ENCODE peak calls at places on chromosomes 5 and 9, in four cellular contexts. Q, C, Y and F are unnamed samples.

GRCh38 chr5:127298623-127299022 is 8.0 kb downstream of the MEGF10 start:
- DNase-seq in Q (no peak), C (peak), Y (peak), F (no peak)

GRCh38 chr5:2779459-2779858 is 28.0 kb upstream of the IRX2 start:
- DNase-seq in Q (no peak), C (no peak), Y (no peak), F (no peak)

GRCh38 chr5:164256954-164257353 is 751.5 kb downstream of the MAT2B start:
- DNase-seq in Q (no peak), C (no peak), Y (no peak), F (no peak)

GRCh38 chr5:109701779-109702178 is 12.1 kb downstream of the MAN2A1 start:
- DNase-seq in Q (no peak), C (no peak), Y (no peak), F (no peak)

GRCh38 chr9:95090871-95091573 is 226.5 kb downstream of the FANCC start:
- DNase-seq in Q (no peak), C (no peak), Y (no peak), F (no peak)

GRCh38 chr5:105587963-105588662 is 2025.5 kb upstream of the NUDT12 start:
- DNase-seq in Q (no peak), C (no peak), Y (no peak), F (no peak)

GRCh38 chr5:145925803-145926202 is 10.6 kb upstream of the SH3RF2 start:
- DNase-seq in Q (no peak), C (no peak), Y (no peak), F (no peak)

GRCh38 chr9:38066907-38067610 is 2.0 kb downstream of the SHB start:
- DNase-seq in Q (no peak), C (peak), Y (no peak), F (no peak)

GRCh38 chr5:100828756-100829342 is 74.2 kb downstream of the ST8SIA4 start:
- DNase-seq in Q (no peak), C (no peak), Y (no peak), F (no peak)

GRCh38 chr5:126919566-126919965 is 110.8 kb downstream of the MARCHF3 start:
- DNase-seq in Q (no peak), C (no peak), Y (no peak), F (no peak)

GRCh38 chr9:128274245-128274644 is 1.6 kb downstream of the GOLGA2 start:
- DNase-seq in Q (no peak), C (no peak), Y (no peak), F (no peak)

GRCh38 chr5:9194509-9194908 is 351.4 kb downstream of the SEMA5A start:
- DNase-seq in Q (no peak), C (no peak), Y (no peak), F (no peak)

GRCh38 chr5:105218018-105218417 is 1655.4 kb upstream of the NUDT12 start:
- DNase-seq in Q (no peak), C (no peak), Y (no peak), F (no peak)

GRCh38 chr9:34983209-34983608 is 6.3 kb upstream of the DNAJB5 start:
- DNase-seq in Q (no peak), C (no peak), Y (no peak), F (no peak)

GRCh38 chr9:35909687-35910612 is 660 bp downstream of the SPAAR start:
- DNase-seq in Q (no peak), C (peak), Y (no peak), F (no peak)

GRCh38 chr5:88883059-88883565 is at the start of gene MEF2C:
- DNase-seq in Q (peak), C (peak), Y (peak), F (peak)

GRCh38 chr9:89001917-89002540 is 10.8 kb downstream of the S1PR3 start:
- DNase-seq in Q (no peak), C (no peak), Y (no peak), F (no peak)

GRCh38 chr5:134877159-134877558 is 3.0 kb downstream of the TXNDC15 start:
- DNase-seq in Q (no peak), C (no peak), Y (no peak), F (no peak)

GRCh38 chr5:134874831-134875655 is 872 bp downstream of the TXNDC15 start:
- DNase-seq in Q (no peak), C (peak), Y (peak), F (peak)

GRCh38 chr5:134873494-134873893 is 677 bp upstream of the TXNDC15 start:
- DNase-seq in Q (no peak), C (no peak), Y (no peak), F (no peak)

GRCh38 chr5:134878403-134878802 is 4.2 kb downstream of the TXNDC15 start:
- DNase-seq in Q (no peak), C (no peak), Y (no peak), F (no peak)

DNA sequence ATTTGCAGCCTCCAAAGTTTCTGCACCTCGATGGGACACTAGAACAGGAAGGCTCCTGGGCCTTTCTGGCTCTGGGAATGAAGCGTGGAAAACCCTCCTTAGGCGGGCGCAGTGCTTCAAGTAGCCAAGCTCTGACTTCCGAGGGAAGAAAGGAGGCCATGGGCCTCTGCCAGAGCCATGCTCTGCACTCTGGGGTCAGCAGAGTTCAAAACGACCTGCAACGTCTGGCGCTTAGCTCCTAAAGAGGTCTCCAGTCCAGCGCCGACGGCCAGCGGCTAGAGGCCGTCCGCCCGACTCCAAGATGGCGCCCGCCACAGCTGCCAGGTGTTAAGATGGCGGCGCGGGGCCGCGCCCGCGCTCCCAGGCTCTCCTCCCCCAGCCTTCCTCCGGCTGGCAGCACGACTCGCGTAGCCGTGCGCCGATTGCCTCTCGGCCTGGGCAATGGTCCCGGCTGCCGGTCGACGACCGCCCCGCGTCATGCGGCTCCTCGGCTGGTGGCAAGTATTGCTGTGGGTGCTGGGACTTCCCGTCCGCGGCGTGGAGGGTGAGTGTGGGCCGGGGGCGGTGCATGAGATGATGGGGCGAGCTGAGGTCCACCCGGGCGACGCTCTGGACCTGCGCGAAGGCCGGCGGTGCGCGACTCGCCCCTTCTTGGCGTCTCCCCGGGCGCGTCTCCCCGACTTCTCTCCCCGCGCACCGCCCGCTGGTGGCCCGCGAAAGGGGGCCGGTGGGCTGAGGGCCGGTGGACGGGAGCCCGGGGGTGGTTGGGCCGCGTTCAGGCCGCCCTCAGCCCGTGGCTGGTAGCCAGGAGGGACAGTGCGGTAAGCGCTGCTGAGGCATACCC is at the start of gene TXNDC15:
- DNase-seq in Q (peak), C (peak), Y (peak), F (peak)
- TF ChIP-seq CTCF in Q (no peak), C (no peak), Y (no peak), F (no peak)

GRCh38 chr5:138536215-138536614 is 6.8 kb downstream of the ETF1 start:
- DNase-seq in Q (no peak), C (no peak), Y (no peak), F (no peak)

GRCh38 chr5:138539791-138540190 is 3.2 kb downstream of the ETF1 start:
- DNase-seq in Q (no peak), C (no peak), Y (no peak), F (no peak)

GRCh38 chr5:138538943-138539627 is 4.0 kb downstream of the ETF1 start:
- DNase-seq in Q (no peak), C (no peak), Y (no peak), F (no peak)

GRCh38 chr5:138533973-138534941 is 8.8 kb downstream of the ETF1 start:
- DNase-seq in Q (no peak), C (no peak), Y (no peak), F (no peak)

GRCh38 chr5:138536665-138537315 is 6.2 kb downstream of the ETF1 start:
- DNase-seq in Q (no peak), C (no peak), Y (no peak), F (no peak)
- TF ChIP-seq CTCF in Q (peak), C (no peak), Y (peak), F (no peak)

DNA sequence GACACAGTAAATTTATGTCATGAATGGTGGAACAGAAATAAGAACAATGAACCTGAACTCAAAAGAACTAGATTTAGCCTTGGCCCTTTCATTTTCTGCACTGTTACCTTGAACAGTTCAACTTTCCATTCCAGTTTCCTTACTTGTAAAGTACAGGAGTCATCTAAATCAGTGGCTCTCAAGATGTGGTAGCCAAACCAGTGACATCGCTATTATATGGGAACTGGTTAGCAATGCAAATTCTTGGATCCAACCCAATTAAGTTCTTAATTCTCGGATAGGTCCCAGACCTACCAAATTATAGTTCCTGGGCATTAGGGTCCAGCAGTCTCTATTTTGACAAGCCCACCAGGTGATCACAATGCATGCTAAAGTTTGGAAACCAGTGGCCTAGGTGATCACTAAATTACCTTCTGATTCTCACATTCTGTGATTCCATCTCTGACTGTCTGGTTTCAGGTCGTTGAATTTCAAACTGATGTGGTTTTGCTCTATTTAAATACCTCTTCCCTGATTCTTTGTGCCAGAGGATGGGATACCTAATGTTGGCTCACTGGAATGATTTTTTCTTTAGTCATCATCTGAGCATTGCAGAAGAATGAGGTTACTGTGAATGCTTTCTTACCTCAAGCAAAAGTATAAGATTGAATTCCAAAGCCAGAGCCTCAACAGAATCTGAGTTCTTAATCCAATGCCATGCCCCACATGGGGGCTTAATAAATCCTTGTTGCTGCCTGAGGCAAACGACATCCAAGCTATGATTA is 253.8 kb downstream of the ENC1 start:
- DNase-seq in Q (no peak), C (no peak), Y (no peak), F (no peak)
- TF ChIP-seq CTCF in Q (no peak), C (no peak), Y (no peak), F (no peak)

GRCh38 chr5:142873831-142874230 is 103.7 kb downstream of the ARHGAP26 start:
- DNase-seq in Q (no peak), C (peak), Y (no peak), F (no peak)
- TF ChIP-seq CTCF in Q (no peak), C (no peak), Y (no peak), F (no peak)